ENCODE peak calls at places on chromosomes 1 and 21, in ten cellular contexts. F is right lobe of liver; C is tibial artery; H is neuronal stem cell; P is ascending aorta; J is CD8-positive, alpha-beta T cell; Q is A549; L is naive thymus-derived CD4-positive, alpha-beta T cell; T is lower lobe of right lung; O is Karpas-422. U is an unnamed sample. For H3K4me1, the result is how much of the 10 kb centered on the place peaks cover.

GRCh38 chr1:220516722-220517042 is 11.3 kb upstream of the MARK1 start:
- DNase-seq in P (no peak), H (no peak), J (no peak), T (no peak), O (no peak), Q (no peak), F (no peak), L (no peak), C (no peak), U (no peak)

GRCh38 chr1:211947396-211948295 is 87.7 kb downstream of the INTS7 start:
- DNase-seq in O (no peak), H (no peak), L (no peak), Q (no peak), T (no peak), J (no peak), F (no peak), C (no peak), P (no peak), U (no peak)

GRCh38 chr1:46248122-46248920 is 758 bp downstream of the RAD54L start:
- DNase-seq in P (peak), C (no peak), Q (peak), T (peak), J (no peak), H (peak), L (no peak), O (peak), F (peak), U (peak)

GRCh38 chr1:39539252-39539790 is 37.3 kb downstream of the PABPC4 start:
- DNase-seq in F (peak), J (peak), P (peak), H (peak), T (peak), Q (peak), L (no peak), C (peak), O (peak), U (no peak)

GRCh38 chr1:20080441-20081330 is 10.7 kb downstream of the PLA2G5 start:
- DNase-seq in P (no peak), J (no peak), H (no peak), Q (no peak), L (no peak), F (peak), O (no peak), T (no peak), C (no peak), U (no peak)

GRCh38 chr1:116508984-116509980 is 61.5 kb downstream of the CD58 start:
- DNase-seq in T (no peak), O (no peak), L (no peak), F (no peak), C (no peak), J (no peak), Q (peak), P (no peak), H (no peak), U (peak)

GRCh38 chr1:23628951-23629387 is 62.6 kb upstream of the RPL11 start:
- DNase-seq in P (no peak), L (no peak), T (no peak), Q (no peak), O (peak), H (no peak), J (no peak), C (no peak), F (no peak), U (no peak)

GRCh38 chr1:221740941-221741363 is 937 bp downstream of the DUSP10 start:
- DNase-seq in T (no peak), P (no peak), L (no peak), C (no peak), J (no peak), H (no peak), F (no peak), O (no peak), Q (no peak), U (no peak)

GRCh38 chr1:240998024-240998423 is 359.0 kb downstream of the RGS7 start:
- DNase-seq in H (no peak), L (no peak), C (no peak), T (no peak), P (no peak), O (no peak), Q (no peak), F (no peak), J (no peak), U (no peak)

GRCh38 chr21:29547998-29548397 is 249.3 kb downstream of the BACH1 start:
- DNase-seq in P (no peak), J (no peak), T (no peak), H (no peak), Q (no peak), C (no peak), L (no peak), O (no peak), F (no peak), U (no peak)

GRCh38 chr1:205976708-205977107 is 26.5 kb downstream of the RAB7B start:
- DNase-seq in L (no peak), P (no peak), O (no peak), C (no peak), J (no peak), F (no peak), Q (no peak), T (no peak), H (no peak), U (peak)

GRCh38 chr21:44647222-44647552 is 973 bp downstream of the KRTAP10-11 start:
- DNase-seq in F (no peak), L (no peak), P (no peak), O (no peak), H (no peak), T (no peak), J (no peak), C (no peak), Q (no peak), U (no peak)

GRCh38 chr1:37825508-37825907 is 17.5 kb upstream of the YRDC start:
- DNase-seq in O (no peak), H (no peak), Q (no peak), F (no peak), J (no peak), L (no peak), C (no peak), T (no peak), P (no peak), U (no peak)

GRCh38 chr1:37828410-37829074 is 20.5 kb upstream of the YRDC start:
- DNase-seq in P (no peak), C (no peak), T (no peak), L (no peak), F (no peak), Q (no peak), H (no peak), J (no peak), O (no peak), U (no peak)

GRCh38 chr1:37822942-37823865 is 15.2 kb upstream of the YRDC start:
- DNase-seq in L (no peak), H (no peak), C (no peak), J (no peak), T (no peak), Q (no peak), P (no peak), F (no peak), O (no peak), U (no peak)

GRCh38 chr1:37824001-37824400 is 16.0 kb upstream of the YRDC start:
- DNase-seq in T (no peak), O (no peak), P (no peak), Q (no peak), C (no peak), F (no peak), L (no peak), J (no peak), H (no peak), U (no peak)
- H3K4me1 ChIP-seq in T (under half), O (under half), P (under half), Q (under half), C (under half), F (under half), L (under half), J (under half), H (under half), U (under half)

DNA sequence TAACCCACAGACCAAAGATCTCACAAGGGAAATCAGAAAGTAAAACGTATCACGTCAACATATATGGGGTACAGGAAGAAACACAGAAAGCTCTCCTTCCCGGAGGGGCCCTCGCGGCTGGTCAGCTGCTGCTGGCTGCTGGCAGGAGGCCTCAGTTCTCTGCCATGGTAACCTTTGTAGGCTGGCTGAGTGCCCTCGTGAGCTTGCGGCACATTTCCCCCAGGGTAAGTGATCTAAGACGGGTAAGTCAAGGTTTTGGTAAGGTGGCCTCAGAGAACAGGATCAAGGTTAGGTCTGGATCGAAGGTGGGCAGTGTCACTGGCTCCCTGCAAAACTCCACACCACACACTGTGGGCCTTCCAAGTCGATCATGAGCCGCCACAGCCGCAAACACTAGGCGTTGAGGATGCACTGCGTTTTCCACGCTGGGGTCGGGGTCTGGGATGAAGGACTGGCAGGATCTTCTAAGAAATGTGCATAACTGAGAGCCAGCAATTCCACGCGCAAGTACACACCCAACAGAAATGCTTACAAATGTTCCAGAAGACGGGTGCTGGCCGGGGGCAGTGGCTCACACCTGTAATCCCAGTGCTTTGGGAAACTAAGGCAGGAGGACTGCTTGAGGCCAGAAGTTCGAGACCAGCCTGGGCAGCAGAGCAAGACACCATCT is 33.9 kb downstream of the WDR4 start:
- DNase-seq in L (no peak), Q (no peak), C (peak), H (no peak), T (peak), O (no peak), F (peak), P (no peak), J (no peak), U (no peak)
- H3K27ac ChIP-seq in L (no peak), Q (no peak), C (no peak), H (no peak), T (peak), O (no peak), F (no peak), P (no peak), J (no peak), U (no peak)

GRCh38 chr1:30100186-30100862 is 623.1 kb downstream of the MATN1 start:
- DNase-seq in Q (no peak), F (no peak), H (no peak), P (no peak), J (no peak), C (no peak), L (no peak), T (no peak), O (no peak), U (no peak)
- H3K4me3 ChIP-seq in Q (no peak), F (no peak), H (no peak), P (no peak), J (no peak), C (no peak), L (no peak), T (no peak), O (no peak), U (no peak)

GRCh38 chr1:111511362-111511761 is 7.9 kb upstream of the ADORA3 start:
- DNase-seq in P (no peak), J (no peak), C (no peak), O (no peak), F (no peak), H (no peak), Q (no peak), T (no peak), L (no peak), U (no peak)

GRCh38 chr1:111506561-111506960 is 3.1 kb upstream of the ADORA3 start:
- DNase-seq in H (no peak), C (no peak), P (no peak), O (peak), Q (no peak), L (no peak), T (no peak), J (no peak), F (no peak), U (no peak)

GRCh38 chr1:111507411-111508201 is 4.2 kb upstream of the ADORA3 start:
- DNase-seq in F (peak), O (peak), J (peak), C (peak), T (peak), Q (peak), L (peak), P (peak), H (peak), U (peak)

GRCh38 chr1:111512132-111512874 is 8.9 kb upstream of the ADORA3 start:
- DNase-seq in P (no peak), L (no peak), T (no peak), H (no peak), Q (no peak), F (no peak), C (no peak), O (no peak), J (no peak), U (no peak)

DNA sequence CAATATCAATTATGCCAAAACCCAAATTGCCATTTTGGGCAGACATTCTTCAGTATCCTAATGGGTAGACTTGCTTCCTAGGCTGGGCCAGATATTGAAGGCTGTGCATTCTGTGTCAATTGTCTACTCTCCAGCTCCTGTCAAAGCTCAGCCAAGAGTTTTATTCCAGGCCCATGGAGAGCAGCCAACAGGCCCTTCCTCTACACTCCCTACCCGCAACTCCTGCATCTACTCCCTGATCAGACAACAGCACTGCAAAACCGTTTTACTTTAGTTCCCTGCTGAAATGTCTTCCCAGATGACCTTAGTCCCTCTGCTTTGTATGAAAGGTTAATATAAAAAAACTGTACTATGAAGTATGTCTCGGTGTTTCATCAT is 6.6 kb upstream of the ADORA3 start:
- DNase-seq in J (no peak), H (no peak), F (peak), L (no peak), O (no peak), T (no peak), P (no peak), Q (no peak), C (no peak), U (no peak)
- H3K4me1 ChIP-seq in J (half or more), H (under half), F (under half), L (half or more), O (half or more), T (half or more), P (under half), Q (under half), C (under half), U (under half)

DNA sequence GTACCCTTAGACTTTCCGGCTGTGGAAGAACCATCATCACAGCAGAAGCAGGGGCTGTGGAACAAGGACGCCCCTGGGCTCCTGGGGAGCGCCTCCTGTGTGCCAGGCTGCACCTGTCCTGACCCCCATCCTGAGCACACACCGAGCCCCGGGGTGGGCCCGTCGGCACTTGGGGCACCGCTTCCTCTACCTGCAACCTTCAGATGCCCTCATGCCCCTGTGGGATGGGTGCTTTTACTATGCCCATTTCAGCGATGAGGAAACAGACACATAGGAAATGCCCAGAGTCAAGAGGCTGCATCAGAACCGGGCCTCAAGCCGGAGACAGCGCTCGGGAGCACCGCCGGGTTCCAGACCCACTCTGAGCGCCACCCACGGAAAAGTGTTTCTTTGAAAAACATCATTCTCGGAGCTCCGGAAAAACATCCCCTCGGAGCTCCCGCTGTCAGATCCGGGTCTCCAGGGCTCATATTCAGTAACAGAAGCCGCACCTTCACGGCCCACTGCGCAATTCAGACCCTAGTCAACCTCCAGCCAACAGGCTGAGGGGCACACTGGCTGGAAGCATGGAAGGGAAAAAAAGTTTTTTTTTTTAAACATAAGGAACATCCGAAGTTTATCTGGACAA is 8.0 kb downstream of the TPRG1L start:
- DNase-seq in F (no peak), L (no peak), Q (no peak), J (no peak), P (no peak), C (no peak), T (peak), O (no peak), H (no peak), U (no peak)
- H3K27ac ChIP-seq in F (no peak), L (no peak), Q (no peak), J (no peak), P (no peak), C (no peak), T (no peak), O (no peak), H (no peak), U (no peak)

GRCh38 chr1:165877940-165878556 is 50.6 kb downstream of the UCK2 start:
- DNase-seq in O (peak), J (no peak), C (no peak), L (no peak), F (no peak), P (no peak), H (no peak), T (no peak), Q (no peak), U (no peak)

GRCh38 chr1:165877411-165877810 is 50.0 kb downstream of the UCK2 start:
- DNase-seq in C (no peak), H (no peak), L (no peak), T (no peak), O (no peak), P (no peak), J (no peak), F (no peak), Q (no peak), U (no peak)

GRCh38 chr1:165882168-165882837 is 54.9 kb downstream of the UCK2 start:
- DNase-seq in J (no peak), L (no peak), T (no peak), C (no peak), P (no peak), O (no peak), Q (no peak), F (no peak), H (no peak), U (no peak)

GRCh38 chr1:165880993-165881392 is 53.6 kb downstream of the UCK2 start:
- DNase-seq in P (no peak), C (no peak), T (no peak), F (no peak), J (no peak), O (no peak), L (no peak), Q (no peak), H (no peak), U (no peak)

DNA sequence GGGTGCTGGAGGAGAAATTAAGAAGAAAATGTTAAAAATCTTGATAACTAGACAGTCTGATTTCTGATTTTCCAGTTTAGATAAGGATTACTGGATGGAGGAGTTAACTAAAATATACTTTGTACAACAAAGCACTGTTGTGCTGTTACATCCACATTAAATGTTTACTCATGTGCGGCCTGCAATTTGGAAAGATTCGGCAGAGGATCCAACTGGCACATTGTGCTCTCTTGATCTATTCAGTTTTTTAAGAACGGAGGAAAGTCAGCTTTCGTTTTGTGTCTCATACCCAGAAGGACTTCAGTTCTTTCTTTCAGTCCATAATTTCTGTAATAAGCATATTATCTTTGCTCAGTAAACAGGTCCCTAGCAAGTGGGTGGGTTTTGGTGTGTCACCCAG is 52.5 kb downstream of the UCK2 start:
- DNase-seq in Q (no peak), T (no peak), H (no peak), C (no peak), L (no peak), J (no peak), P (no peak), O (no peak), F (no peak), U (no peak)
- H3K4me3 ChIP-seq in Q (no peak), T (no peak), H (no peak), C (no peak), L (no peak), J (no peak), P (no peak), O (no peak), F (peak), U (no peak)

DNA sequence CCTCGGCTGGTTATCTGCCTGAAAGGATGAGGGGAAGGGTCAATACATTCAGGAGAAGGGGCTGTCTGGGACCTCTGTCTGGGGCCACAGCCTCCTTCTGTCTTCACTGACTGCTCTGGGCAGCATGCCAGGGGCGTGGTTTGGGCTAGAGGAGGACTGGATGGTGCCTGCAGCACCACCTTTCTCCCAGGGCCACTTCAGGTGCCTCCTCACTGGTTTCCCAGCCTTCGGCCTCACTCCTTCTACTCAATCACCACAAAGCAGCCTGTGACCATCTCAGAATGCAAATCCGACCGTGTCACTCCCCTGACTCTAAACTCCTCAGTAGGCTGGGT is 49.9 kb upstream of the ECE1 start:
- DNase-seq in H (no peak), C (peak), Q (no peak), F (peak), O (no peak), T (peak), P (no peak), J (no peak), L (no peak), U (no peak)
- H3K4me1 ChIP-seq in H (under half), C (half or more), Q (half or more), F (under half), O (half or more), T (half or more), P (half or more), J (half or more), L (half or more), U (half or more)

DNA sequence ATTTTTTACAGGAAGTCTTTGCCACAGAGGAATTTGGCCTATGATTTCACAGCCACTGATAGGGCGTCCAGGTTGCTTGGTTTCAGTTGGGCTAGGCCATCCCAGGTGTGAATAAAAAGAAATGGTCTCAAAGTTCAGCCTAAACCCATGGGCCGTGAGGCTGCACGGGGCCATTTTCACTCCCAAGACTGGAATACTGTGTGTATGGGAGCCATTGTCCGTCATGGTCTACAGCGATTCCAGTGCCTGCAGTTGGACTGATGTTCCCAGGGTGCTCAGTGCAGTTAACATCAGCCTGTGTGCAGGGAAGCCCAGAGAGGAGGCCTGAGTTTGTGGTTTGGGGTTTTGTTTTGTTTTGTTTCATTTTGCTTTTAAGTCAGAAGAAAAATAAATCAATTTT is 133.2 kb downstream of the ADSS2 start:
- DNase-seq in T (no peak), L (no peak), C (no peak), F (no peak), O (no peak), P (no peak), Q (no peak), H (no peak), J (no peak), U (no peak)
- H3K27ac ChIP-seq in T (no peak), L (no peak), C (no peak), F (no peak), O (no peak), P (no peak), Q (no peak), H (no peak), J (no peak), U (no peak)

U was measured in PC-9.